ENCODE peak calls at places on chromosomes 4 and X, in four cellular contexts. A is T47D, U is nucleus accumbens, C is NCI-H1930. S is an unnamed sample.

GRCh38 chr4:1309261-1310010 is 19.7 kb downstream of the MAEA start:
- DNase-seq in A (no peak), U (peak; percentile 94), C (no peak), S (peak; percentile 85)

GRCh38 chrX:38561126-38561868 is at the start of gene TSPAN7:
- DNase-seq in A (peak; percentile 46), U (peak; percentile 36), C (peak; percentile 88), S (peak; percentile 91)

GRCh38 chr4:173426064-173426463 is 27.1 kb upstream of the SCRG1 start:
- DNase-seq in A (no peak), U (no peak), C (no peak), S (no peak)

GRCh38 chr4:177131736-177132135 is 177.9 kb upstream of the NEIL3 start:
- DNase-seq in A (no peak), U (no peak), C (no peak), S (no peak)

GRCh38 chr4:121696140-121696640 is 590 bp downstream of the ANXA5 start:
- DNase-seq in A (no peak), U (peak; percentile 54), C (peak; percentile 14), S (peak; percentile 59)

GRCh38 chrX:99271641-99272040 is 1138.4 kb downstream of the PCDH19 start:
- DNase-seq in A (no peak), U (no peak), C (no peak), S (no peak)

GRCh38 chrX:153781428-153782047 is 697 bp downstream of the SRPK3 start:
- DNase-seq in A (no peak), U (no peak), C (no peak), S (peak; percentile 23)

GRCh38 chr4:114132830-114133229 is 153.4 kb upstream of the ARSJ start:
- DNase-seq in A (no peak), U (no peak), C (peak; percentile 1), S (peak; percentile 23)

GRCh38 chr4:152729466-152729865 is 49.7 kb upstream of the TMEM154 start:
- DNase-seq in A (no peak), U (no peak), C (no peak), S (no peak)

S was measured in NCI-H69.